ENCODE peak calls at places on chromosomes 13 and 19, in five cellular contexts. T, K, D, C and Z are unnamed samples.

GRCh38 chr13:21917046-21918010 is 246.5 kb downstream of the FGF9 start:
- DNase-seq in T (no peak), K (no peak), D (no peak), C (no peak), Z (no peak)

GRCh38 chr13:20461481-20461859 is 64.2 kb downstream of the CRYL1 start:
- DNase-seq in T (no peak), K (no peak), D (no peak), C (no peak), Z (no peak)

GRCh38 chr19:2534374-2535050 is 58.6 kb downstream of the GADD45B start:
- DNase-seq in T (no peak), K (no peak), D (no peak), C (no peak), Z (no peak)

GRCh38 chr19:10299545-10300458 is 9.8 kb downstream of the ZGLP1 start:
- DNase-seq in T (no peak), K (no peak), D (no peak), C (no peak), Z (no peak)

GRCh38 chr13:43767351-43767901 is 19.3 kb downstream of the ENOX1 start:
- DNase-seq in T (no peak), K (no peak), D (no peak), C (no peak), Z (no peak)

GRCh38 chr19:14460935-14461334 is 14.2 kb downstream of the PTGER1 start:
- DNase-seq in T (no peak), K (no peak), D (no peak), C (no peak), Z (no peak)

GRCh38 chr13:44402902-44403719 is 29.5 kb downstream of the SERP2 start:
- DNase-seq in T (no peak), K (no peak), D (no peak), C (no peak), Z (no peak)

GRCh38 chr19:40335855-40336700 is 12.1 kb downstream of the C19orf47 start:
- DNase-seq in T (no peak), K (no peak), D (no peak), C (no peak), Z (no peak)

GRCh38 chr19:28426902-28427232 is 786.1 kb downstream of the UQCRFS1 start:
- DNase-seq in T (no peak), K (no peak), D (no peak), C (no peak), Z (no peak)

GRCh38 chr13:94558721-94559120 is 37.2 kb downstream of the TGDS start:
- DNase-seq in T (no peak), K (no peak), D (no peak), C (no peak), Z (no peak)

GRCh38 chr13:44648392-44649117 is 72.4 kb upstream of the TSC22D1 start:
- DNase-seq in T (peak; percentile 6), K (no peak), D (no peak), C (no peak), Z (peak; percentile 21)

GRCh38 chr19:28956421-28956820 is 256.5 kb downstream of the UQCRFS1 start:
- DNase-seq in T (no peak), K (no peak), D (no peak), C (no peak), Z (no peak)

GRCh38 chr19:4749870-4750269 is 26.2 kb upstream of the DPP9 start:
- DNase-seq in T (no peak), K (no peak), D (no peak), C (no peak), Z (no peak)

GRCh38 chr19:41912899-41913475 is 15.3 kb downstream of the ERFL start:
- DNase-seq in T (no peak), K (no peak), D (no peak), C (no peak), Z (no peak)

GRCh38 chr13:98923641-98924397 is 54.0 kb downstream of the DOCK9 start:
- DNase-seq in T (no peak), K (no peak), D (no peak), C (no peak), Z (no peak)

GRCh38 chr19:19146000-19146608 is 7.8 kb upstream of the TMEM161A start:
- DNase-seq in T (peak; percentile 32), K (peak; percentile 70), D (no peak), C (peak; percentile 92), Z (no peak)

GRCh38 chr19:5536337-5536894 is 31.3 kb downstream of the TINCR start:
- DNase-seq in T (peak; percentile 25), K (peak; percentile 43), D (no peak), C (no peak), Z (peak; percentile 51)

GRCh38 chr13:20428666-20429644 is 96.7 kb downstream of the CRYL1 start:
- DNase-seq in T (no peak), K (no peak), D (no peak), C (no peak), Z (no peak)

GRCh38 chr19:45138303-45138751 is 22.5 kb downstream of the NKPD1 start:
- DNase-seq in T (no peak), K (no peak), D (no peak), C (no peak), Z (no peak)

GRCh38 chr13:90427322-90428272 is 919.9 kb upstream of the MIR17HG start:
- DNase-seq in T (no peak), K (no peak), D (no peak), C (no peak), Z (no peak)

GRCh38 chr13:100875392-100876043 is 200.9 kb upstream of the TMTC4 start:
- DNase-seq in T (no peak), K (no peak), D (no peak), C (no peak), Z (no peak)

GRCh38 chr13:43484432-43485225 is 302.1 kb downstream of the ENOX1 start:
- DNase-seq in T (no peak), K (no peak), D (no peak), C (no peak), Z (no peak)

GRCh38 chr13:112213467-112214245 is 146.7 kb downstream of the SOX1 start:
- DNase-seq in T (no peak), K (no peak), D (no peak), C (no peak), Z (no peak)

GRCh38 chr13:103941506-103942148 is 875.4 kb upstream of the SLC10A2 start:
- DNase-seq in T (no peak), K (no peak), D (no peak), C (no peak), Z (no peak)

GRCh38 chr13:20473139-20473538 is 52.5 kb downstream of the CRYL1 start:
- DNase-seq in T (no peak), K (no peak), D (no peak), C (no peak), Z (no peak)

DNA sequence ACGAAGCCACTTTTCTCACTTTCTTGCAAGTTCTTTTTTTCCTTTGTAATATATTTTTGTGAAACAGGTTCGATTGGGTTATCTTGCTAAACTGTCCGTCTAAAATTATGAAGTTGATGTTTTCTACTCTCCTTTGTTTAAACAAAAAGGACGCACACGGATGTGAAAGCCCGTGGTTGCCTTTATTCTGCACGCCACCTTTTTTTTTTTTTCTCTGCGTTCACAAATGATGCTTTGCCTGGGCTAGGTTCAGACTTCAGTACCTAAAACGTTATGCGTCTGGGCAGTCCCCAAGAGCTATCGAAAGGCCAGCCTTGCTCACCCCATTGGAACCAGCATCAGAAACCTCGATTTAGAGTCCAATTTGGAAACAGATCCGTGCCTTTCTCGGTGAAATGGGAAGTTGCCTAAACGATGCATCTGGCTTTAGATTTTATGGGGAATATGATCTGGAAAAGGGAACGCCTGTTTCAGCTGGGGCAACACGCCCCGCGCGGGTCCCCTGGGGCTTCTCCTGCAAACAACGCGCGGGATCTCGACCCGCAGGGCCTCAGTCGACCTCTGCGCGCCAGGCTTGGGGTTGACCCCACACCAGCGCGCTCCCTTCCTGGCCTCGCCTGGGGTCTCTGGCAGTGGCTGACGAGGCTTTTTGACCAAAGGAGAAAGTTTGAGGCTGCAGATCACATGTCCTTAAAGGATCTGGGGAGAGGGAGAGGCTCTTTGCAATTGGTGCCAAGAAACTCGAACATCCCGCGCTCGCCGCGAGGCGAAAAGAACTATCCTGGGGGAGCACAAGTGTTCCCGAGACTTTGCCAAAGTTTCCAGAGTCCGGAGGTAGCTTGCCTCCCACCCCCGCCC is 114.0 kb downstream of the KCNRG start:
- DNase-seq in T (no peak), K (no peak), D (no peak), C (no peak), Z (no peak)
- H3K4me3 ChIP-seq in T (peak overlapping the region; percentile 60), K (peak overlapping the region; percentile 20), D (peak overlapping the region; percentile 37), C (no peak overlapping the region), Z (no peak overlapping the region)

GRCh38 chr19:47801270-47801669 is 3.1 kb downstream of the TPRX1 start:
- DNase-seq in T (no peak), K (no peak), D (no peak), C (no peak), Z (no peak)

GRCh38 chr19:47802521-47803043 is 1.8 kb downstream of the TPRX1 start:
- DNase-seq in T (no peak), K (no peak), D (no peak), C (no peak), Z (no peak)

GRCh38 chr19:47805313-47805712 is 962 bp upstream of the TPRX1 start:
- DNase-seq in T (no peak), K (no peak), D (no peak), C (no peak), Z (no peak)

DNA sequence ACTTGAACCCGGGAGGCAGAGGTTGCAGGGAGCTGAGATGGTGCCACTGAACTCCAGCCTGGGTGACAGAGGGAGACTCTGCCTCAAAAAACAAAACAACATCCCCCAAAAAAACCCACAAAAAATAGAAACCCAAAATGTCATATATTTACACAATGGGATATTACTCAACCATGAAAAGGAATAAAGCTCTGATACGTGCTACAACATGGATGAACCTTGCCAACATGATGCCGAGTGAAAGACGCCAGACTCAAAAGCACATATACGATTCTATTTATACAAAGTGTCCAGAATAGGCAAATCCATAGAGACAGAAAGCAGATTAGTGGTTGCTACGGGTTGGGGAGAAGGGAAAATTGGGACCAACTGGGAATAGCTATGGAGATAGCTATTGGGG is 2.1 kb upstream of the TPRX1 start:
- DNase-seq in T (no peak), K (no peak), D (no peak), C (no peak), Z (no peak)
- H3K27ac ChIP-seq in T (no peak overlapping the region), K (no peak overlapping the region), D (no peak overlapping the region), C (no peak overlapping the region), Z (no peak overlapping the region)

GRCh38 chr19:35544110-35544802 is 1.2 kb upstream of the TMEM147 start:
- DNase-seq in T (no peak), K (no peak), D (no peak), C (no peak), Z (no peak)
- H3K4me3 ChIP-seq in T (peak overlapping the region; percentile 86), K (peak overlapping the region; percentile 95), D (peak overlapping the region; percentile 84), C (peak overlapping the region; percentile 81), Z (peak overlapping the region; percentile 69)

DNA sequence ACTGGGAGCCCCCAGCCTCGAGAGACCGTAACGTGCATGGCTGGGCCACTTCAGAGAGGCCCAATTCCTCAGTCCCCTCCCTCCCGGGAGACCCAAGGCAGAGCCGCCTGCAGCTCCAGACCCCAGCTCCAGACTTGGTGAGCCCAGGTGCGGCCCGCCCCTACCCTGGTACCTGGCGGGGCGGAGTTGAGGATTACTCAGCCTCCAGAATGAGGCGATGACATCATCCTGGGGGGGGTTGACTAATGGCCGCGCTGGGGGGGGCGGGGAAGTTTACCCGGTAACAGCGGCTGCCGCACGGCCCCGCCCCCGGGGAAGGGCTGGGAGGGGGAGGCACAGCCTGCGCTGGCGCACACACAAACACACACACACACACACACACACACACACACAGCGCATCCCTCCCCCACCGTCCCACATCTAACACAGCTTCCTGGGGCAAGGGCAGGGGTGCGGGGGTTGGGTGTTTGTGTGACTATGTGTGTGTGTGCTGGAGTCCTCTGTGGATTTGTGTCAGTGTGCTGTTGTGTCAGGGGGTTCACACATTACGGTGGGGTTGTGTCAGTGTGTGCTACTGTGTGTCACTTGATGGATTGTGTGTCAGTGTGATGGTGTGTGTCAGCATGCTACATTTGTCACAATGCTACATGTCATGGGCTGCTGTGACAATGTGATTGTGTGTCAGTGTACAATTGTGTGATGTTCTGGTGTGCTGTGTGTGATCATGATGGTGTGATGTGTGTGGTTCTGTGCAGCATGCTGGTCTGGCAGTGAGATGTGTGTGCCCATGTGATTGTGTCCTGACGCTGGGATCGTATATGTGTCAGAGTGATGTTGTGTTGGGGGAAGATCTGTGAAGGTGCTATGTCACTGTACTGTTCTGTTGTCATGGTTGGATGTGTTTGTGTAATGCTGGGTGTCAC is 10.3 kb upstream of the BBC3 start:
- DNase-seq in T (peak; percentile 69), K (peak; percentile 79), D (no peak), C (peak; percentile 86), Z (peak; percentile 77)
- H3K27ac ChIP-seq in T (peak overlapping the region; percentile 84), K (no peak overlapping the region), D (no peak overlapping the region), C (no peak overlapping the region), Z (peak overlapping the region; percentile 51)